ENCODE peak calls at places on chromosome 11, in eight cellular contexts. One of them, this sample, is unnamed.

GRCh38 chr11:47590026-47590861 is 3.8 kb downstream of the FAM180B start:
- DNase-seq in HL-60: no peak
- DNase-seq in HCT116: no peak
- DNase-seq in GM23338: peak; percentile 89
- DNase-seq in HepG2: no peak
- DNase-seq in GM12878: no peak
- DNase-seq in K562: no peak
- DNase-seq in SK-N-SH: no peak
- DNase-seq in this sample: no peak

GRCh38 chr11:107482234-107482633 is 24.6 kb upstream of the CWF19L2 start:
- DNase-seq in HL-60: no peak
- DNase-seq in HCT116: no peak
- DNase-seq in GM23338: no peak
- DNase-seq in HepG2: no peak
- DNase-seq in GM12878: no peak
- DNase-seq in K562: no peak
- DNase-seq in SK-N-SH: no peak
- DNase-seq in this sample: no peak

GRCh38 chr11:19800714-19801519 is 88.3 kb downstream of the NAV2 start:
- DNase-seq in HL-60: no peak
- DNase-seq in HCT116: no peak
- DNase-seq in GM23338: peak; percentile 50
- DNase-seq in HepG2: no peak
- DNase-seq in GM12878: no peak
- DNase-seq in K562: no peak
- DNase-seq in SK-N-SH: no peak
- DNase-seq in this sample: no peak

GRCh38 chr11:123674297-123674696 is 19.9 kb upstream of the SCN3B start:
- DNase-seq in HL-60: no peak
- DNase-seq in HCT116: no peak
- DNase-seq in GM23338: no peak
- DNase-seq in HepG2: no peak
- DNase-seq in GM12878: no peak
- DNase-seq in K562: no peak
- DNase-seq in SK-N-SH: no peak
- DNase-seq in this sample: no peak

GRCh38 chr11:83680351-83680750 is 394.2 kb upstream of the CCDC90B start:
- DNase-seq in HL-60: no peak
- DNase-seq in HCT116: no peak
- DNase-seq in GM23338: no peak
- DNase-seq in HepG2: no peak
- DNase-seq in GM12878: no peak
- DNase-seq in K562: no peak
- DNase-seq in SK-N-SH: peak; percentile 2
- DNase-seq in this sample: no peak

GRCh38 chr11:125211191-125211953 is 46.8 kb downstream of the PKNOX2 start:
- DNase-seq in HL-60: no peak
- DNase-seq in HCT116: no peak
- DNase-seq in GM23338: peak; percentile 23
- DNase-seq in HepG2: no peak
- DNase-seq in GM12878: no peak
- DNase-seq in K562: no peak
- DNase-seq in SK-N-SH: no peak
- DNase-seq in this sample: no peak

GRCh38 chr11:61820174-61820573 is 3.4 kb upstream of the FADS1 start:
- DNase-seq in HL-60: no peak
- DNase-seq in HCT116: no peak
- DNase-seq in GM23338: no peak
- DNase-seq in HepG2: peak; percentile 33
- DNase-seq in GM12878: no peak
- DNase-seq in K562: no peak
- DNase-seq in SK-N-SH: no peak
- DNase-seq in this sample: no peak

GRCh38 chr11:115129771-115130306 is 374.4 kb downstream of the CADM1 start:
- DNase-seq in HL-60: no peak
- DNase-seq in HCT116: no peak
- DNase-seq in GM23338: no peak
- DNase-seq in HepG2: no peak
- DNase-seq in GM12878: no peak
- DNase-seq in K562: no peak
- DNase-seq in SK-N-SH: peak; percentile 72
- DNase-seq in this sample: no peak

GRCh38 chr11:35593143-35593542 is 25.1 kb upstream of the FJX1 start:
- DNase-seq in HL-60: no peak
- DNase-seq in HCT116: no peak
- DNase-seq in GM23338: peak; percentile 3
- DNase-seq in HepG2: no peak
- DNase-seq in GM12878: no peak
- DNase-seq in K562: no peak
- DNase-seq in SK-N-SH: no peak
- DNase-seq in this sample: no peak

GRCh38 chr11:18106688-18107087 is 806 bp upstream of the SAAL1 start:
- DNase-seq in HL-60: no peak
- DNase-seq in HCT116: no peak
- DNase-seq in GM23338: no peak
- DNase-seq in HepG2: no peak
- DNase-seq in GM12878: no peak
- DNase-seq in K562: no peak
- DNase-seq in SK-N-SH: no peak
- DNase-seq in this sample: no peak

GRCh38 chr11:62402226-62402625 is 16.6 kb upstream of the SCGB1A1 start:
- DNase-seq in HL-60: peak; percentile 78
- DNase-seq in HCT116: no peak
- DNase-seq in GM23338: no peak
- DNase-seq in HepG2: no peak
- DNase-seq in GM12878: no peak
- DNase-seq in K562: no peak
- DNase-seq in SK-N-SH: no peak
- DNase-seq in this sample: no peak

GRCh38 chr11:94834931-94835330 is 66.8 kb downstream of the AMOTL1 start:
- DNase-seq in HL-60: no peak
- DNase-seq in HCT116: no peak
- DNase-seq in GM23338: no peak
- DNase-seq in HepG2: no peak
- DNase-seq in GM12878: no peak
- DNase-seq in K562: no peak
- DNase-seq in SK-N-SH: no peak
- DNase-seq in this sample: no peak

GRCh38 chr11:57219021-57219627 is 17.9 kb downstream of the APLNR start:
- DNase-seq in HL-60: peak; percentile 71
- DNase-seq in HCT116: no peak
- DNase-seq in GM23338: no peak
- DNase-seq in HepG2: no peak
- DNase-seq in GM12878: no peak
- DNase-seq in K562: no peak
- DNase-seq in SK-N-SH: no peak
- DNase-seq in this sample: no peak

GRCh38 chr11:101401245-101401644 is 182.6 kb downstream of the TRPC6 start:
- DNase-seq in HL-60: no peak
- DNase-seq in HCT116: no peak
- DNase-seq in GM23338: no peak
- DNase-seq in HepG2: no peak
- DNase-seq in GM12878: no peak
- DNase-seq in K562: no peak
- DNase-seq in SK-N-SH: no peak
- DNase-seq in this sample: no peak

GRCh38 chr11:102486584-102486983 is 34.0 kb upstream of the TMEM123 start:
- DNase-seq in HL-60: no peak
- DNase-seq in HCT116: no peak
- DNase-seq in GM23338: peak; percentile 37
- DNase-seq in HepG2: no peak
- DNase-seq in GM12878: no peak
- DNase-seq in K562: no peak
- DNase-seq in SK-N-SH: no peak
- DNase-seq in this sample: no peak

GRCh38 chr11:64744544-64745218 is 739 bp upstream of the RASGRP2 start:
- DNase-seq in HL-60: no peak
- DNase-seq in HCT116: no peak
- DNase-seq in GM23338: no peak
- DNase-seq in HepG2: no peak
- DNase-seq in GM12878: no peak
- DNase-seq in K562: peak; percentile 54
- DNase-seq in SK-N-SH: peak; percentile 86
- DNase-seq in this sample: no peak

GRCh38 chr11:35794850-35795249 is 132.3 kb downstream of the TRIM44 start:
- DNase-seq in HL-60: no peak
- DNase-seq in HCT116: no peak
- DNase-seq in GM23338: no peak
- DNase-seq in HepG2: no peak
- DNase-seq in GM12878: no peak
- DNase-seq in K562: no peak
- DNase-seq in SK-N-SH: no peak
- DNase-seq in this sample: no peak

GRCh38 chr11:67022341-67022933 is 497 bp upstream of the SYT12 start:
- DNase-seq in HL-60: no peak
- DNase-seq in HCT116: peak; percentile 75
- DNase-seq in GM23338: no peak
- DNase-seq in HepG2: no peak
- DNase-seq in GM12878: no peak
- DNase-seq in K562: no peak
- DNase-seq in SK-N-SH: peak; percentile 69
- DNase-seq in this sample: no peak

GRCh38 chr11:8222820-8223512 is 40.7 kb downstream of the LMO1 start:
- DNase-seq in HL-60: peak; percentile 14
- DNase-seq in HCT116: no peak
- DNase-seq in GM23338: no peak
- DNase-seq in HepG2: no peak
- DNase-seq in GM12878: no peak
- DNase-seq in K562: no peak
- DNase-seq in SK-N-SH: no peak
- DNase-seq in this sample: no peak

GRCh38 chr11:28815110-28815509 is 706.9 kb downstream of the METTL15 start:
- DNase-seq in HL-60: no peak
- DNase-seq in HCT116: no peak
- DNase-seq in GM23338: no peak
- DNase-seq in HepG2: no peak
- DNase-seq in GM12878: no peak
- DNase-seq in K562: no peak
- DNase-seq in SK-N-SH: no peak
- DNase-seq in this sample: no peak

GRCh38 chr11:120061761-120062560 is 76.0 kb downstream of the TRIM29 start:
- DNase-seq in HL-60: no peak
- DNase-seq in HCT116: no peak
- DNase-seq in GM23338: peak; percentile 78
- DNase-seq in HepG2: no peak
- DNase-seq in GM12878: no peak
- DNase-seq in K562: no peak
- DNase-seq in SK-N-SH: no peak
- DNase-seq in this sample: no peak

GRCh38 chr11:15711311-15711710 is 596.6 kb downstream of the INSC start:
- DNase-seq in HL-60: no peak
- DNase-seq in HCT116: no peak
- DNase-seq in GM23338: peak; percentile 75
- DNase-seq in HepG2: no peak
- DNase-seq in GM12878: no peak
- DNase-seq in K562: no peak
- DNase-seq in SK-N-SH: no peak
- DNase-seq in this sample: no peak

GRCh38 chr11:17197431-17197898 is 10.3 kb downstream of the PIK3C2A start:
- DNase-seq in HL-60: no peak
- DNase-seq in HCT116: no peak
- DNase-seq in GM23338: no peak
- DNase-seq in HepG2: peak; percentile 93
- DNase-seq in GM12878: no peak
- DNase-seq in K562: no peak
- DNase-seq in SK-N-SH: no peak
- DNase-seq in this sample: no peak

GRCh38 chr11:47991266-47991830 is 11.0 kb downstream of the PTPRJ start:
- DNase-seq in HL-60: peak; percentile 34
- DNase-seq in HCT116: no peak
- DNase-seq in GM23338: peak; percentile 60
- DNase-seq in HepG2: no peak
- DNase-seq in GM12878: no peak
- DNase-seq in K562: peak; percentile 62
- DNase-seq in SK-N-SH: no peak
- DNase-seq in this sample: no peak

DNA sequence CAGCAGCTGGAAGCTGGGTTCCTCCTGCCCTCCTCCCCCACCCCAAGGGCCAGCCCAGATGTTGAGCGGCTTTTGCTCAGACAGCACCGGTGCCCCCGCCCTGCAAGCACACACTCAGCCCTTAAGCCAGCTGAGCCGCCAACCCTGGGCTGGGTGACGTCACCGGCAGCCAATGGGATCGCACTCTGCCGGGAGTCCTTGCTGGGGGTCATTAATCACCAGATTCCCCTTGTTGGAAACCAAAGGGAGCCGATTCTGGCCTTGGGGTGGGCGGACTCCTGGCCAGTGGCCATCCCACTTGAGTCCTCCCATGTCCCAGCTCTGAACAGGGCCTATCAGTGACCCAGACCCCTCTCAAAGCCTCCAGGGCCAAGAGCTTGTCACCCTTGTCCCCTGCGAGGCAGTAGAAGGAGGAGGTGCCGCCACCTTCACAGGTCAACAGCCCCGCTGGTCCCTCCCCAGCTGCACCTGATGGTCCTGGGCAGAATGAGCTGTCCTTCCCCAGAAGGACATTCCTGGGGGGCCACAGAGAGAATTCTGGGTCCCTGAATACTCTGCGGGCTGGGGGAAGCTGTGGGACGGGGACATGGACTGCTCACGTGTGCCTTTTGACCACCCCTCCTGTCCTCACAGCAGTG is 7.4 kb downstream of the DUSP8 start:
- DNase-seq in HL-60: no peak
- DNase-seq in HCT116: no peak
- DNase-seq in GM23338: peak; percentile 84
- DNase-seq in HepG2: no peak
- DNase-seq in GM12878: no peak
- DNase-seq in K562: peak; percentile 79
- DNase-seq in SK-N-SH: peak; percentile 88
- DNase-seq in this sample: no peak
- TF ChIP-seq POLR2AphosphoS5 in HL-60: no peak
- TF ChIP-seq POLR2AphosphoS5 in HCT116: no peak
- TF ChIP-seq POLR2AphosphoS5 in GM23338: no peak
- TF ChIP-seq POLR2AphosphoS5 in HepG2: no peak
- TF ChIP-seq POLR2AphosphoS5 in GM12878: no peak
- TF ChIP-seq POLR2AphosphoS5 in K562: no peak
- TF ChIP-seq POLR2AphosphoS5 in SK-N-SH: no peak
- TF ChIP-seq POLR2AphosphoS5 in this sample: no peak

GRCh38 chr11:215581-216037 is 8.1 kb downstream of the RIC8A start:
- DNase-seq in HL-60: peak; percentile 32
- DNase-seq in HCT116: no peak
- DNase-seq in GM23338: no peak
- DNase-seq in HepG2: no peak
- DNase-seq in GM12878: no peak
- DNase-seq in K562: peak; percentile 37
- DNase-seq in SK-N-SH: no peak
- DNase-seq in this sample: no peak
- TF ChIP-seq REST in HL-60: no peak
- TF ChIP-seq REST in HCT116: no peak
- TF ChIP-seq REST in GM23338: no peak
- TF ChIP-seq REST in HepG2: no peak
- TF ChIP-seq REST in GM12878: no peak
- TF ChIP-seq REST in K562: no peak
- TF ChIP-seq REST in SK-N-SH: no peak
- TF ChIP-seq REST in this sample: no peak

GRCh38 chr11:11841121-11841604 is 609 bp upstream of the USP47 start:
- DNase-seq in HL-60: peak; percentile 36
- DNase-seq in HCT116: peak; percentile 16
- DNase-seq in GM23338: peak; percentile 52
- DNase-seq in HepG2: peak; percentile 19
- DNase-seq in GM12878: no peak
- DNase-seq in K562: peak; percentile 73
- DNase-seq in SK-N-SH: no peak
- DNase-seq in this sample: no peak
- TF ChIP-seq POLR2AphosphoS5 in HL-60: no peak
- TF ChIP-seq POLR2AphosphoS5 in HCT116: no peak
- TF ChIP-seq POLR2AphosphoS5 in GM23338: no peak
- TF ChIP-seq POLR2AphosphoS5 in HepG2: no peak
- TF ChIP-seq POLR2AphosphoS5 in GM12878: no peak
- TF ChIP-seq POLR2AphosphoS5 in K562: no peak
- TF ChIP-seq POLR2AphosphoS5 in SK-N-SH: no peak
- TF ChIP-seq POLR2AphosphoS5 in this sample: no peak

GRCh38 chr11:128464878-128465277 is 122.5 kb downstream of the ETS1 start:
- DNase-seq in HL-60: no peak
- DNase-seq in HCT116: no peak
- DNase-seq in GM23338: no peak
- DNase-seq in HepG2: no peak
- DNase-seq in GM12878: no peak
- DNase-seq in K562: no peak
- DNase-seq in SK-N-SH: no peak
- DNase-seq in this sample: no peak
- TF ChIP-seq REST in HL-60: no peak
- TF ChIP-seq REST in HCT116: no peak
- TF ChIP-seq REST in GM23338: no peak
- TF ChIP-seq REST in HepG2: no peak
- TF ChIP-seq REST in GM12878: no peak
- TF ChIP-seq REST in K562: no peak
- TF ChIP-seq REST in SK-N-SH: no peak
- TF ChIP-seq REST in this sample: no peak